ENCODE peak calls at places on chromosomes 5 and 9, in six cellular contexts. One of them, this sample, is unnamed.

GRCh38 chr5:24475101-24475500 is 169.7 kb downstream of the CDH10 start:
- ATAC-seq in T-cell: no peak
- ATAC-seq in gastroesophageal sphincter: no peak
- ATAC-seq in activated CD8-positive, alpha-beta memory T cell treated with anti-CD3 and anti-CD28 coated beads, Interleukin-2, amount 10 ng/mL, durations not matched to agents 7 days and 5 days: no peak
- ATAC-seq in activated B cell treated with CpG ODN at 0.5 μM for 24 hours: no peak
- ATAC-seq in central memory CD8-positive, alpha-beta T cell: no peak
- ATAC-seq in this sample: no peak

GRCh38 chr5:140018920-140019644 is 24.0 kb downstream of the NRG2 start:
- ATAC-seq in T-cell: no peak
- ATAC-seq in gastroesophageal sphincter: no peak
- ATAC-seq in activated CD8-positive, alpha-beta memory T cell treated with anti-CD3 and anti-CD28 coated beads, Interleukin-2, amount 10 ng/mL, durations not matched to agents 7 days and 5 days: no peak
- ATAC-seq in activated B cell treated with CpG ODN at 0.5 μM for 24 hours: no peak
- ATAC-seq in central memory CD8-positive, alpha-beta T cell: no peak
- ATAC-seq in this sample: no peak

GRCh38 chr9:109775516-109775915 is 4.5 kb upstream of the PALM2AKAP2 start:
- ATAC-seq in T-cell: no peak
- ATAC-seq in gastroesophageal sphincter: no peak
- ATAC-seq in activated CD8-positive, alpha-beta memory T cell treated with anti-CD3 and anti-CD28 coated beads, Interleukin-2, amount 10 ng/mL, durations not matched to agents 7 days and 5 days: no peak
- ATAC-seq in activated B cell treated with CpG ODN at 0.5 μM for 24 hours: no peak
- ATAC-seq in central memory CD8-positive, alpha-beta T cell: no peak
- ATAC-seq in this sample: no peak

GRCh38 chr5:88845081-88845697 is 37.8 kb downstream of the MEF2C start:
- ATAC-seq in T-cell: no peak
- ATAC-seq in gastroesophageal sphincter: no peak
- ATAC-seq in activated CD8-positive, alpha-beta memory T cell treated with anti-CD3 and anti-CD28 coated beads, Interleukin-2, amount 10 ng/mL, durations not matched to agents 7 days and 5 days: no peak
- ATAC-seq in activated B cell treated with CpG ODN at 0.5 μM for 24 hours: peak
- ATAC-seq in central memory CD8-positive, alpha-beta T cell: no peak
- ATAC-seq in this sample: peak

GRCh38 chr9:13863112-13863511 is 450.8 kb downstream of the NFIB start:
- ATAC-seq in T-cell: no peak
- ATAC-seq in gastroesophageal sphincter: peak
- ATAC-seq in activated CD8-positive, alpha-beta memory T cell treated with anti-CD3 and anti-CD28 coated beads, Interleukin-2, amount 10 ng/mL, durations not matched to agents 7 days and 5 days: no peak
- ATAC-seq in activated B cell treated with CpG ODN at 0.5 μM for 24 hours: no peak
- ATAC-seq in central memory CD8-positive, alpha-beta T cell: no peak
- ATAC-seq in this sample: no peak

GRCh38 chr9:35691325-35691631 is 1.6 kb upstream of the TPM2 start:
- ATAC-seq in T-cell: no peak
- ATAC-seq in gastroesophageal sphincter: no peak
- ATAC-seq in activated CD8-positive, alpha-beta memory T cell treated with anti-CD3 and anti-CD28 coated beads, Interleukin-2, amount 10 ng/mL, durations not matched to agents 7 days and 5 days: no peak
- ATAC-seq in activated B cell treated with CpG ODN at 0.5 μM for 24 hours: peak
- ATAC-seq in central memory CD8-positive, alpha-beta T cell: no peak
- ATAC-seq in this sample: no peak

GRCh38 chr9:113522858-113523257 is 59.3 kb downstream of the RGS3 start:
- ATAC-seq in T-cell: no peak
- ATAC-seq in gastroesophageal sphincter: no peak
- ATAC-seq in activated CD8-positive, alpha-beta memory T cell treated with anti-CD3 and anti-CD28 coated beads, Interleukin-2, amount 10 ng/mL, durations not matched to agents 7 days and 5 days: no peak
- ATAC-seq in activated B cell treated with CpG ODN at 0.5 μM for 24 hours: no peak
- ATAC-seq in central memory CD8-positive, alpha-beta T cell: no peak
- ATAC-seq in this sample: no peak

GRCh38 chr9:114811969-114812636 is 6.3 kb upstream of the TNFSF15 start:
- ATAC-seq in T-cell: no peak
- ATAC-seq in gastroesophageal sphincter: no peak
- ATAC-seq in activated CD8-positive, alpha-beta memory T cell treated with anti-CD3 and anti-CD28 coated beads, Interleukin-2, amount 10 ng/mL, durations not matched to agents 7 days and 5 days: no peak
- ATAC-seq in activated B cell treated with CpG ODN at 0.5 μM for 24 hours: no peak
- ATAC-seq in central memory CD8-positive, alpha-beta T cell: no peak
- ATAC-seq in this sample: no peak

GRCh38 chr9:137876269-137876668 is 1.3 kb upstream of the CACNA1B start:
- ATAC-seq in T-cell: no peak
- ATAC-seq in gastroesophageal sphincter: no peak
- ATAC-seq in activated CD8-positive, alpha-beta memory T cell treated with anti-CD3 and anti-CD28 coated beads, Interleukin-2, amount 10 ng/mL, durations not matched to agents 7 days and 5 days: no peak
- ATAC-seq in activated B cell treated with CpG ODN at 0.5 μM for 24 hours: no peak
- ATAC-seq in central memory CD8-positive, alpha-beta T cell: no peak
- ATAC-seq in this sample: no peak

GRCh38 chr5:151022511-151023018 is 2.2 kb downstream of the GPX3 start:
- ATAC-seq in T-cell: no peak
- ATAC-seq in gastroesophageal sphincter: no peak
- ATAC-seq in activated CD8-positive, alpha-beta memory T cell treated with anti-CD3 and anti-CD28 coated beads, Interleukin-2, amount 10 ng/mL, durations not matched to agents 7 days and 5 days: no peak
- ATAC-seq in activated B cell treated with CpG ODN at 0.5 μM for 24 hours: no peak
- ATAC-seq in central memory CD8-positive, alpha-beta T cell: no peak
- ATAC-seq in this sample: peak

GRCh38 chr5:174348582-174348981 is 303.1 kb downstream of the NSG2 start:
- ATAC-seq in T-cell: no peak
- ATAC-seq in gastroesophageal sphincter: no peak
- ATAC-seq in activated CD8-positive, alpha-beta memory T cell treated with anti-CD3 and anti-CD28 coated beads, Interleukin-2, amount 10 ng/mL, durations not matched to agents 7 days and 5 days: no peak
- ATAC-seq in activated B cell treated with CpG ODN at 0.5 μM for 24 hours: no peak
- ATAC-seq in central memory CD8-positive, alpha-beta T cell: no peak
- ATAC-seq in this sample: no peak

GRCh38 chr9:122191519-122191918 is 31.8 kb downstream of the MORN5 start:
- ATAC-seq in T-cell: no peak
- ATAC-seq in gastroesophageal sphincter: no peak
- ATAC-seq in activated CD8-positive, alpha-beta memory T cell treated with anti-CD3 and anti-CD28 coated beads, Interleukin-2, amount 10 ng/mL, durations not matched to agents 7 days and 5 days: no peak
- ATAC-seq in activated B cell treated with CpG ODN at 0.5 μM for 24 hours: no peak
- ATAC-seq in central memory CD8-positive, alpha-beta T cell: no peak
- ATAC-seq in this sample: no peak

GRCh38 chr5:149162401-149163084 is 21.2 kb downstream of the ABLIM3 start:
- ATAC-seq in T-cell: no peak
- ATAC-seq in gastroesophageal sphincter: no peak
- ATAC-seq in activated CD8-positive, alpha-beta memory T cell treated with anti-CD3 and anti-CD28 coated beads, Interleukin-2, amount 10 ng/mL, durations not matched to agents 7 days and 5 days: no peak
- ATAC-seq in activated B cell treated with CpG ODN at 0.5 μM for 24 hours: no peak
- ATAC-seq in central memory CD8-positive, alpha-beta T cell: no peak
- ATAC-seq in this sample: peak

GRCh38 chr9:35680331-35681105 is 6.8 kb downstream of the CA9 start:
- ATAC-seq in T-cell: no peak
- ATAC-seq in gastroesophageal sphincter: peak
- ATAC-seq in activated CD8-positive, alpha-beta memory T cell treated with anti-CD3 and anti-CD28 coated beads, Interleukin-2, amount 10 ng/mL, durations not matched to agents 7 days and 5 days: no peak
- ATAC-seq in activated B cell treated with CpG ODN at 0.5 μM for 24 hours: peak
- ATAC-seq in central memory CD8-positive, alpha-beta T cell: no peak
- ATAC-seq in this sample: no peak

GRCh38 chr5:115825948-115826347 is 9.5 kb upstream of the CDO1 start:
- ATAC-seq in T-cell: no peak
- ATAC-seq in gastroesophageal sphincter: no peak
- ATAC-seq in activated CD8-positive, alpha-beta memory T cell treated with anti-CD3 and anti-CD28 coated beads, Interleukin-2, amount 10 ng/mL, durations not matched to agents 7 days and 5 days: no peak
- ATAC-seq in activated B cell treated with CpG ODN at 0.5 μM for 24 hours: no peak
- ATAC-seq in central memory CD8-positive, alpha-beta T cell: no peak
- ATAC-seq in this sample: no peak

GRCh38 chr5:141929398-141930058 is 5.9 kb downstream of the DELE1 start:
- ATAC-seq in T-cell: no peak
- ATAC-seq in gastroesophageal sphincter: no peak
- ATAC-seq in activated CD8-positive, alpha-beta memory T cell treated with anti-CD3 and anti-CD28 coated beads, Interleukin-2, amount 10 ng/mL, durations not matched to agents 7 days and 5 days: no peak
- ATAC-seq in activated B cell treated with CpG ODN at 0.5 μM for 24 hours: no peak
- ATAC-seq in central memory CD8-positive, alpha-beta T cell: no peak
- ATAC-seq in this sample: no peak

GRCh38 chr9:28899267-28899666 is 1326.0 kb upstream of the C9orf72 start:
- ATAC-seq in T-cell: no peak
- ATAC-seq in gastroesophageal sphincter: no peak
- ATAC-seq in activated CD8-positive, alpha-beta memory T cell treated with anti-CD3 and anti-CD28 coated beads, Interleukin-2, amount 10 ng/mL, durations not matched to agents 7 days and 5 days: no peak
- ATAC-seq in activated B cell treated with CpG ODN at 0.5 μM for 24 hours: no peak
- ATAC-seq in central memory CD8-positive, alpha-beta T cell: no peak
- ATAC-seq in this sample: no peak

GRCh38 chr5:38072295-38072694 is 186.1 kb upstream of the EGFLAM start:
- ATAC-seq in T-cell: no peak
- ATAC-seq in gastroesophageal sphincter: no peak
- ATAC-seq in activated CD8-positive, alpha-beta memory T cell treated with anti-CD3 and anti-CD28 coated beads, Interleukin-2, amount 10 ng/mL, durations not matched to agents 7 days and 5 days: no peak
- ATAC-seq in activated B cell treated with CpG ODN at 0.5 μM for 24 hours: no peak
- ATAC-seq in central memory CD8-positive, alpha-beta T cell: no peak
- ATAC-seq in this sample: no peak

GRCh38 chr5:150946351-150946905 is 41.6 kb upstream of the ZNF300 start:
- ATAC-seq in T-cell: no peak
- ATAC-seq in gastroesophageal sphincter: peak
- ATAC-seq in activated CD8-positive, alpha-beta memory T cell treated with anti-CD3 and anti-CD28 coated beads, Interleukin-2, amount 10 ng/mL, durations not matched to agents 7 days and 5 days: no peak
- ATAC-seq in activated B cell treated with CpG ODN at 0.5 μM for 24 hours: no peak
- ATAC-seq in central memory CD8-positive, alpha-beta T cell: no peak
- ATAC-seq in this sample: no peak

GRCh38 chr5:177086918-177087706 is 397 bp downstream of the FGFR4 start:
- ATAC-seq in T-cell: peak
- ATAC-seq in gastroesophageal sphincter: peak
- ATAC-seq in activated CD8-positive, alpha-beta memory T cell treated with anti-CD3 and anti-CD28 coated beads, Interleukin-2, amount 10 ng/mL, durations not matched to agents 7 days and 5 days: peak
- ATAC-seq in activated B cell treated with CpG ODN at 0.5 μM for 24 hours: peak
- ATAC-seq in central memory CD8-positive, alpha-beta T cell: peak
- ATAC-seq in this sample: peak

GRCh38 chr5:95134326-95134725 is 150.6 kb downstream of the MCTP1 start:
- ATAC-seq in T-cell: no peak
- ATAC-seq in gastroesophageal sphincter: no peak
- ATAC-seq in activated CD8-positive, alpha-beta memory T cell treated with anti-CD3 and anti-CD28 coated beads, Interleukin-2, amount 10 ng/mL, durations not matched to agents 7 days and 5 days: no peak
- ATAC-seq in activated B cell treated with CpG ODN at 0.5 μM for 24 hours: no peak
- ATAC-seq in central memory CD8-positive, alpha-beta T cell: no peak
- ATAC-seq in this sample: no peak

GRCh38 chr9:34143116-34143515 is 16.6 kb upstream of the DCAF12 start:
- ATAC-seq in T-cell: no peak
- ATAC-seq in gastroesophageal sphincter: no peak
- ATAC-seq in activated CD8-positive, alpha-beta memory T cell treated with anti-CD3 and anti-CD28 coated beads, Interleukin-2, amount 10 ng/mL, durations not matched to agents 7 days and 5 days: no peak
- ATAC-seq in activated B cell treated with CpG ODN at 0.5 μM for 24 hours: no peak
- ATAC-seq in central memory CD8-positive, alpha-beta T cell: no peak
- ATAC-seq in this sample: no peak

GRCh38 chr5:10301842-10302610 is 5.7 kb downstream of the CMBL start:
- ATAC-seq in T-cell: no peak
- ATAC-seq in gastroesophageal sphincter: peak
- ATAC-seq in activated CD8-positive, alpha-beta memory T cell treated with anti-CD3 and anti-CD28 coated beads, Interleukin-2, amount 10 ng/mL, durations not matched to agents 7 days and 5 days: no peak
- ATAC-seq in activated B cell treated with CpG ODN at 0.5 μM for 24 hours: no peak
- ATAC-seq in central memory CD8-positive, alpha-beta T cell: no peak
- ATAC-seq in this sample: no peak

GRCh38 chr9:113521693-113522260 is 58.2 kb downstream of the RGS3 start:
- ATAC-seq in T-cell: no peak
- ATAC-seq in gastroesophageal sphincter: no peak
- ATAC-seq in activated CD8-positive, alpha-beta memory T cell treated with anti-CD3 and anti-CD28 coated beads, Interleukin-2, amount 10 ng/mL, durations not matched to agents 7 days and 5 days: no peak
- ATAC-seq in activated B cell treated with CpG ODN at 0.5 μM for 24 hours: no peak
- ATAC-seq in central memory CD8-positive, alpha-beta T cell: no peak
- ATAC-seq in this sample: no peak

GRCh38 chr9:93205045-93205768 is 21.3 kb downstream of the WNK2 start:
- ATAC-seq in T-cell: peak
- ATAC-seq in gastroesophageal sphincter: peak
- ATAC-seq in activated CD8-positive, alpha-beta memory T cell treated with anti-CD3 and anti-CD28 coated beads, Interleukin-2, amount 10 ng/mL, durations not matched to agents 7 days and 5 days: peak
- ATAC-seq in activated B cell treated with CpG ODN at 0.5 μM for 24 hours: no peak
- ATAC-seq in central memory CD8-positive, alpha-beta T cell: peak
- ATAC-seq in this sample: peak

GRCh38 chr5:123156577-123157296 is 67.7 kb downstream of the PRDM6 start:
- ATAC-seq in T-cell: no peak
- ATAC-seq in gastroesophageal sphincter: peak
- ATAC-seq in activated CD8-positive, alpha-beta memory T cell treated with anti-CD3 and anti-CD28 coated beads, Interleukin-2, amount 10 ng/mL, durations not matched to agents 7 days and 5 days: no peak
- ATAC-seq in activated B cell treated with CpG ODN at 0.5 μM for 24 hours: no peak
- ATAC-seq in central memory CD8-positive, alpha-beta T cell: no peak
- ATAC-seq in this sample: no peak

GRCh38 chr9:103990311-103990710 is 103.8 kb upstream of the SMC2 start:
- ATAC-seq in T-cell: no peak
- ATAC-seq in gastroesophageal sphincter: no peak
- ATAC-seq in activated CD8-positive, alpha-beta memory T cell treated with anti-CD3 and anti-CD28 coated beads, Interleukin-2, amount 10 ng/mL, durations not matched to agents 7 days and 5 days: peak
- ATAC-seq in activated B cell treated with CpG ODN at 0.5 μM for 24 hours: no peak
- ATAC-seq in central memory CD8-positive, alpha-beta T cell: no peak
- ATAC-seq in this sample: peak

This sample was measured in activated T-helper 17 cell treated with anti-CD3 and anti-CD28 coated beads, Interleukin-2, amount 50 U/mL, for 72 hours.